ENCODE peak calls at places on chromosomes 7 and 10, in eight cellular contexts. D, A, J, C, L, P, G and U are unnamed samples. For H3K27me3, the result is how much of the 10 kb centered on the place peaks cover.

GRCh38 chr10:86258488-86258887 is 108.1 kb downstream of the GRID1 start:
- DNase-seq in D (no peak), L (no peak), P (peak), A (peak), J (no peak), C (no peak), G (no peak), U (no peak)

GRCh38 chr7:156651472-156651871 is 10.9 kb downstream of the RNF32 start:
- DNase-seq in C (no peak), J (no peak), A (no peak), L (no peak), P (no peak), G (no peak), D (no peak), U (no peak)

GRCh38 chr10:16626697-16627096 is 105.0 kb upstream of the C1QL3 start:
- DNase-seq in D (no peak), P (no peak), A (peak), G (peak), J (no peak), C (no peak), L (no peak), U (no peak)

GRCh38 chr10:47088656-47089354 is 177.6 kb downstream of the PTPN20 start:
- DNase-seq in D (no peak), J (no peak), L (no peak), P (no peak), A (no peak), G (no peak), C (no peak), U (no peak)

GRCh38 chr7:26151650-26151952 is 397 bp upstream of the NFE2L3 start:
- DNase-seq in A (no peak), P (no peak), D (no peak), J (no peak), C (no peak), G (no peak), L (no peak), U (no peak)

GRCh38 chr7:86280150-86280549 is 363.6 kb upstream of the GRM3 start:
- DNase-seq in L (no peak), P (no peak), J (no peak), D (no peak), A (no peak), C (no peak), G (no peak), U (no peak)

GRCh38 chr7:105611856-105612775 is 30.8 kb upstream of the EFCAB10 start:
- DNase-seq in L (no peak), J (no peak), G (no peak), P (peak), D (no peak), C (no peak), A (no peak), U (no peak)

GRCh38 chr10:120402358-120402757 is 54.7 kb upstream of the PLPP4 start:
- DNase-seq in D (no peak), P (peak), G (no peak), J (no peak), A (no peak), L (no peak), C (no peak), U (no peak)

GRCh38 chr10:13594641-13595040 is 7.9 kb downstream of the PRPF18 start:
- DNase-seq in D (no peak), C (no peak), A (no peak), G (no peak), J (no peak), P (no peak), L (no peak), U (no peak)

GRCh38 chr7:50393547-50394252 is 56.5 kb downstream of the FIGNL1 start:
- DNase-seq in A (no peak), D (no peak), J (no peak), G (no peak), L (no peak), P (no peak), C (no peak), U (peak)

GRCh38 chr7:98628916-98629525 is 11.9 kb downstream of the NPTX2 start:
- DNase-seq in P (no peak), L (no peak), G (no peak), C (peak), D (no peak), J (no peak), A (peak), U (no peak)

GRCh38 chr7:101625076-101625914 is 3.8 kb downstream of the MYL10 start:
- DNase-seq in D (no peak), L (no peak), J (no peak), G (peak), C (no peak), P (peak), A (peak), U (no peak)

GRCh38 chr10:3323865-3324498 is 151.4 kb upstream of the PITRM1 start:
- DNase-seq in D (no peak), G (no peak), P (peak), J (no peak), A (no peak), L (no peak), C (no peak), U (no peak)

GRCh38 chr7:75650671-75651070 is 88.1 kb downstream of the HIP1 start:
- DNase-seq in J (peak), D (no peak), P (peak), C (no peak), L (peak), G (no peak), A (peak), U (no peak)

GRCh38 chr10:90418869-90419652 is 438.8 kb downstream of the HTR7 start:
- DNase-seq in J (no peak), P (peak), G (no peak), A (no peak), C (no peak), D (no peak), L (no peak), U (no peak)

GRCh38 chr10:24953350-24954074 is 1.1 kb upstream of the PRTFDC1 start:
- DNase-seq in L (no peak), J (no peak), G (no peak), P (peak), A (peak), D (peak), C (no peak), U (no peak)

GRCh38 chr10:73218466-73219191 is 28.4 kb downstream of the DNAJC9 start:
- DNase-seq in P (peak), L (no peak), D (no peak), A (no peak), G (peak), C (no peak), J (no peak), U (no peak)

GRCh38 chr7:150385240-150385830 is 6.2 kb downstream of the ZNF775 start:
- DNase-seq in P (no peak), J (no peak), G (no peak), L (no peak), C (no peak), D (no peak), A (peak), U (no peak)

GRCh38 chr7:24127930-24128329 is 156.1 kb upstream of the NPY start:
- DNase-seq in P (no peak), G (no peak), D (no peak), A (no peak), L (no peak), C (no peak), J (no peak), U (no peak)

GRCh38 chr7:156419782-156420181 is 220.8 kb upstream of the RNF32 start:
- DNase-seq in C (no peak), P (no peak), G (no peak), J (no peak), A (no peak), D (no peak), L (no peak), U (no peak)

GRCh38 chr7:1110358-1110757 is 22.4 kb downstream of the GPER1 start:
- DNase-seq in C (no peak), G (no peak), A (no peak), L (no peak), D (peak), P (no peak), J (no peak), U (no peak)

DNA sequence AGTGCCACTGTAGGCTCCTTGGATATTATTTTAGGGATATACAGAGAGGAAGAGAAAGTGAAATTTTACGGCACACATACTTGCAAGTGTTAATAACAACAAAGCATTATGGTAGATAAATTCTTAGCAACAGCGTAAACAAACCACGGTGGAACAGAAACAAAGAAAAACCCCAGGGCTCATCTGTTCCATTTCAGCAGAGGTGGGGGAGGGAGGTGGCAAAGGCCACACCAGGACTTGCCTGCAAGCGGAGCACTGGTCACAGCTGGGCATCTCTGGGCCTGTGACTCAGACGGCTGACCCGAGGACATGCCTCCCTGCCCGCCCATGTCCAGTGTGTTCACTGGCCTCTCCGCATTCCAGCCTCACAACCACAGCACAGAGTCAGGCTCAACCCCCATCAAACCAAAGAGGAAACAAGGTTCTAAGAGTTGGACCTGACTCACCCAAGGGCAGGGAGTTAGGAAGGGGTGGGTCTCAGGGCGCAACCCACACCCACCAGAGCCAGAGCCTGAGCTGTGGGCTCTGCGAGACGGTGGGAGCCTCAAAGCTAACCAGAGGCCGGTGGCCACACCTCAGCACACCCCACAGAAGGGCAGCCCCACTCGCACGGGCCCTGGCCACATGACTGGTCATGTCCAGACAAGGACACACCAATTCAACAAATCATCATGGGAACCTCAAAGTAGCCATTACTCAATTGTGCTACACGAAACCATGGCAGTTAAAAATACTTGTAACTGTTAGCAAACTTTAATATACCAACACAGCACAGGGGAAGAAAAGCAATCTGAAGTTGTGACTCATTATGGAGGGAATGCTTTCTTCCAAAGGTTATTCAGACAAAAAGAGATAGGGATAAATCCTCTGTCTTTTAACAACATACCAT is 10.7 kb downstream of the ESYT2 start:
- DNase-seq in P (peak), J (peak), G (peak), L (peak), D (peak), A (peak), C (peak), U (peak)
- TF ChIP-seq CTCF in P (peak), J (no peak), G (no peak), L (no peak), D (no peak), A (no peak), C (no peak), U (no peak)

GRCh38 chr10:101041252-101041761 is 10.3 kb downstream of the SFXN3 start:
- DNase-seq in P (peak), D (peak), A (peak), C (no peak), J (peak), G (peak), L (peak), U (peak)

GRCh38 chr10:101042667-101043355 is 11.8 kb downstream of the SFXN3 start:
- DNase-seq in L (peak), C (peak), A (peak), G (peak), D (peak), P (peak), J (peak), U (peak)

GRCh38 chr10:101044117-101044516 is 13.1 kb downstream of the SFXN3 start:
- DNase-seq in C (no peak), P (no peak), G (no peak), A (no peak), L (no peak), D (no peak), J (no peak), U (no peak)

GRCh38 chr10:101042118-101042517 is 11.1 kb downstream of the SFXN3 start:
- DNase-seq in L (no peak), P (no peak), J (no peak), D (no peak), A (no peak), C (no peak), G (no peak), U (no peak)

GRCh38 chr10:101043356-101043707 is 12.3 kb downstream of the SFXN3 start:
- DNase-seq in P (no peak), J (no peak), C (no peak), L (no peak), D (no peak), A (no peak), G (no peak), U (no peak)
- H3K27ac ChIP-seq in P (peak), J (peak), C (peak), L (peak), D (peak), A (peak), G (peak), U (no peak)

GRCh38 chr10:49608925-49609282 is 1.2 kb upstream of the SLC18A3 start:
- DNase-seq in G (peak), P (no peak), L (no peak), A (peak), J (no peak), C (peak), D (peak), U (no peak)
- H3K27me3 ChIP-seq in G (half or more), P (half or more), L (under half), A (half or more), J (under half), C (half or more), D (under half), U (half or more)

GRCh38 chr10:93992400-93993030 is 1.2 kb upstream of the PLCE1 start:
- DNase-seq in G (peak), A (peak), L (no peak), D (no peak), P (peak), J (no peak), C (no peak), U (no peak)
- TF ChIP-seq CTCF in G (no peak), A (peak), L (no peak), D (no peak), P (peak), J (no peak), C (no peak), U (no peak)